ENCODE peak calls at places on chromosomes 2 and 18, in eight cellular contexts. R is A549, L is AG08395, U is fibroblast of mammary gland, W is OCI-M1, I is GM03348, N is T-helper 22 cell, B is NB4. X is an unnamed sample.

GRCh38 chr18:63346031-63346430 is 21.0 kb downstream of the KDSR start:
- DNase-seq in R (no peak), L (peak), U (no peak), W (no peak), I (peak), N (no peak), B (no peak), X (no peak)

GRCh38 chr2:236628981-236629605 is 59.5 kb downstream of the ACKR3 start:
- DNase-seq in R (no peak), L (no peak), U (no peak), W (no peak), I (no peak), N (no peak), B (no peak), X (no peak)

GRCh38 chr2:241511091-241511741 is 2.8 kb upstream of the STK25 start:
- DNase-seq in R (no peak), L (no peak), U (no peak), W (no peak), I (no peak), N (no peak), B (no peak), X (no peak)

GRCh38 chr2:160126756-160127155 is 64.3 kb upstream of the PLA2R1 start:
- DNase-seq in R (no peak), L (no peak), U (no peak), W (no peak), I (no peak), N (no peak), B (no peak), X (no peak)

GRCh38 chr2:236612737-236613136 is 43.1 kb downstream of the ACKR3 start:
- DNase-seq in R (no peak), L (no peak), U (no peak), W (no peak), I (no peak), N (no peak), B (no peak), X (no peak)

GRCh38 chr2:132560562-132560961 is 109.4 kb downstream of the LYPD1 start:
- DNase-seq in R (no peak), L (no peak), U (no peak), W (no peak), I (no peak), N (no peak), B (no peak), X (no peak)

GRCh38 chr18:1760901-1761300 is 810.4 kb downstream of the METTL4 start:
- DNase-seq in R (no peak), L (no peak), U (no peak), W (no peak), I (no peak), N (no peak), B (no peak), X (no peak)

GRCh38 chr2:120108749-120109148 is 95.9 kb downstream of the EPB41L5 start:
- DNase-seq in R (no peak), L (no peak), U (peak), W (no peak), I (peak), N (no peak), B (no peak), X (no peak)

GRCh38 chr2:174902491-174903242 is 102.5 kb downstream of the CHN1 start:
- DNase-seq in R (no peak), L (no peak), U (peak), W (peak), I (no peak), N (no peak), B (no peak), X (no peak)

GRCh38 chr2:238489896-238490295 is 63.2 kb downstream of the ASB1 start:
- DNase-seq in R (no peak), L (no peak), U (no peak), W (no peak), I (no peak), N (no peak), B (no peak), X (no peak)

GRCh38 chr2:179771791-179772190 is 89.6 kb downstream of the ZNF385B start:
- DNase-seq in R (no peak), L (no peak), U (no peak), W (no peak), I (no peak), N (no peak), B (no peak), X (no peak)

GRCh38 chr2:8496617-8497016 is 185.2 kb upstream of the ID2 start:
- DNase-seq in R (no peak), L (no peak), U (no peak), W (no peak), I (no peak), N (no peak), B (no peak), X (no peak)

GRCh38 chr2:191854385-191855372 is 7.8 kb upstream of the CAVIN2 start:
- DNase-seq in R (no peak), L (peak), U (no peak), W (no peak), I (peak), N (no peak), B (no peak), X (no peak)

GRCh38 chr2:181371782-181372292 is 85.3 kb upstream of the ITGA4 start:
- DNase-seq in R (no peak), L (peak), U (peak), W (peak), I (peak), N (no peak), B (no peak), X (peak)

GRCh38 chr18:23938901-23939341 is 75.6 kb upstream of the TTC39C start:
- DNase-seq in R (no peak), L (no peak), U (no peak), W (no peak), I (no peak), N (no peak), B (no peak), X (no peak)

GRCh38 chr2:202963712-202964111 is 51.0 kb upstream of the NBEAL1 start:
- DNase-seq in R (no peak), L (no peak), U (no peak), W (no peak), I (no peak), N (no peak), B (no peak), X (no peak)

GRCh38 chr2:180222642-180223041 is 215.5 kb upstream of the CWC22 start:
- DNase-seq in R (no peak), L (peak), U (peak), W (no peak), I (peak), N (no peak), B (no peak), X (no peak)

GRCh38 chr2:161059388-161059787 is 100.8 kb upstream of the TANK start:
- DNase-seq in R (no peak), L (no peak), U (no peak), W (no peak), I (no peak), N (no peak), B (no peak), X (no peak)

GRCh38 chr2:108320326-108320932 is 31.7 kb downstream of the SULT1C2 start:
- DNase-seq in R (no peak), L (no peak), U (no peak), W (no peak), I (no peak), N (no peak), B (no peak), X (no peak)

GRCh38 chr2:131754929-131755720 is 227.4 kb downstream of the CCDC74A start:
- DNase-seq in R (no peak), L (no peak), U (no peak), W (no peak), I (no peak), N (no peak), B (no peak), X (no peak)

GRCh38 chr18:48074929-48075706 is 144.7 kb upstream of the SMAD2 start:
- DNase-seq in R (no peak), L (no peak), U (no peak), W (no peak), I (no peak), N (no peak), B (no peak), X (no peak)

GRCh38 chr2:125658583-125658982 is 997.4 kb upstream of the GYPC start:
- DNase-seq in R (no peak), L (no peak), U (no peak), W (no peak), I (no peak), N (no peak), B (no peak), X (no peak)

GRCh38 chr2:129191530-129191929 is 787.9 kb upstream of the RAB6C start:
- DNase-seq in R (no peak), L (no peak), U (no peak), W (no peak), I (no peak), N (no peak), B (no peak), X (no peak)

GRCh38 chr2:133959066-133959465 is 294.8 kb upstream of the MGAT5 start:
- DNase-seq in R (no peak), L (no peak), U (no peak), W (no peak), I (no peak), N (no peak), B (no peak), X (no peak)

GRCh38 chr2:178846458-178846802 is 39.2 kb upstream of the TTN start:
- DNase-seq in R (no peak), L (peak), U (no peak), W (no peak), I (peak), N (no peak), B (no peak), X (no peak)

X was measured in KBM-7.